ENCODE peak calls at places on chromosomes 5 and 9, in four cellular contexts. W is AG04449, S is WERI-Rb-1, C is pancreas. J is an unnamed sample.

GRCh38 chr5:7927466-7928375 is 58.8 kb downstream of the MTRR start:
- DNase-seq in W (no peak), C (peak), S (peak), J (peak)

GRCh38 chr9:86330186-86330585 is 24.0 kb downstream of the TUT7 start:
- DNase-seq in S (no peak), W (no peak), C (no peak), J (no peak)

GRCh38 chr5:138110266-138110963 is 26.6 kb downstream of the WNT8A start:
- DNase-seq in W (no peak), C (no peak), S (no peak), J (no peak)

GRCh38 chr5:80672140-80672736 is 17.5 kb upstream of the DHFR start:
- DNase-seq in W (no peak), S (peak), C (peak), J (peak)

GRCh38 chr9:90099262-90099982 is 494.6 kb downstream of the GADD45G start:
- DNase-seq in C (no peak), S (peak), W (no peak), J (peak)

GRCh38 chr5:12623408-12623807 is 719.2 kb upstream of the CTNND2 start:
- DNase-seq in C (no peak), W (no peak), S (no peak), J (peak)

GRCh38 chr9:121278535-121279169 is 10.7 kb downstream of the GSN start:
- DNase-seq in C (no peak), W (peak), S (peak), J (peak)

GRCh38 chr9:8030095-8030494 is 230.5 kb upstream of the DMAC1 start:
- DNase-seq in W (no peak), S (no peak), C (no peak), J (no peak)

GRCh38 chr9:124041817-124042116 is 30.2 kb downstream of the LHX2 start:
- DNase-seq in W (no peak), C (no peak), S (no peak), J (no peak)

GRCh38 chr9:137461663-137462395 is 2.7 kb upstream of the NSMF start:
- DNase-seq in C (peak), W (no peak), S (no peak), J (peak)

GRCh38 chr9:24698864-24699518 is 153.3 kb upstream of the IZUMO3 start:
- DNase-seq in S (no peak), W (no peak), C (no peak), J (no peak)
- TF ChIP-seq CTCF in S (no peak), W (no peak), C (no peak), J (no peak)

DNA sequence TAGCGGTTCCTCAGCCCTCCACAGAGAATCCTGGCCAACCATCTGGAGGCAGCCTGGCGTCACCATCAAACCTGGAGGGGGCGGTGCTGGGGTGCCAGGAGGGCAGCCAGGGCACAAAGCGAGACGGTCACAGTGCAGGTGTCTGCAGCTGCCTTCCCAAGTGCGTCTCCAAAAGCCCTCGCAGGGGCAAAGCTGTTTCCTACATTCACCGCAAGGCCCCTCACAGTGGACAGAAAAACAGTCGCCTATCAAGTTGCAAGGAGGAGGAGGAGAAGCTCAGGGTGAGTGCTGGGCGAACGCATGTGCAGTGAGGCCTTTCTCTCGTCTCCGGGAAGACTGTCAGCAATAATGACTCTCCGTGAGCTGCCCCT is 18.0 kb upstream of the LHX3 start:
- DNase-seq in S (no peak), W (no peak), C (no peak), J (no peak)
- H3K4me3 ChIP-seq in S (no peak), W (no peak), C (no peak), J (no peak)

GRCh38 chr9:33304367-33304766 is 14.1 kb downstream of the NFX1 start:
- DNase-seq in S (no peak), W (no peak), C (no peak), J (no peak)

GRCh38 chr9:33297455-33297854 is 7.1 kb downstream of the NFX1 start:
- DNase-seq in S (no peak), W (no peak), C (peak), J (no peak)

GRCh38 chr9:33306037-33306436 is 15.7 kb downstream of the NFX1 start:
- DNase-seq in S (no peak), C (no peak), W (no peak), J (no peak)

GRCh38 chr9:33295571-33295970 is 5.3 kb downstream of the NFX1 start:
- DNase-seq in C (no peak), S (no peak), W (no peak), J (no peak)

DNA sequence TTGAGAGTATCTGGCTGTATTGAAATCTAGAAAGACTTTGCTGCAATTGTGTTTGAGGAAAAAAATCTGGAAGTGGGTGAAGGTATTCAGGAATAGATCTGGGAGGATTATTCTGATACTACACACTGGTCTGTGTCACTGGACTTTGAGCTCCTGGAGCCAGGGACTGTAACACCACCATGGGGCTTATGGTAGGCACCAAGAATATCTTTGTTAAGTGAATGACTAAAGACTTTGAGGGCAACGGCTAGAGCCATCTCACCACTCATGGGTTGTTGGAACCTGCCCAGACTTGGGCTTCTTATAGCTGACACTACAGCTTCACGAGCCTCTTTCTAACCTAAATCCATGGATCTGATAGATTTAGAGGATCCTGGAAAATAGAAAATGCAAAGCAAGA is 10.2 kb downstream of the NFX1 start:
- DNase-seq in W (no peak), C (no peak), S (no peak), J (no peak)
- TF ChIP-seq CTCF in W (no peak), C (no peak), S (no peak), J (no peak)

GRCh38 chr9:126611592-126612328 is 2.0 kb upstream of the LMX1B start:
- DNase-seq in S (peak), W (no peak), C (peak), J (peak)
- H3K4me3 ChIP-seq in S (peak), W (no peak), C (no peak), J (no peak)

GRCh38 chr5:131114754-131115153 is 50.3 kb downstream of the HINT1 start:
- DNase-seq in S (no peak), C (no peak), W (no peak), J (no peak)

GRCh38 chr5:131112424-131112823 is 52.6 kb downstream of the HINT1 start:
- DNase-seq in C (no peak), W (no peak), S (no peak), J (no peak)

GRCh38 chr5:131109540-131110255 is 55.4 kb downstream of the HINT1 start:
- DNase-seq in W (peak), C (no peak), S (peak), J (peak)

GRCh38 chr5:131107128-131107527 is 57.9 kb downstream of the HINT1 start:
- DNase-seq in C (no peak), W (no peak), S (no peak), J (no peak)

GRCh38 chr5:131110256-131110594 is 54.8 kb downstream of the HINT1 start:
- DNase-seq in C (no peak), S (no peak), W (no peak), J (no peak)
- TF ChIP-seq CTCF in C (no peak), S (no peak), W (no peak), J (no peak)

GRCh38 chr5:61626639-61627282 is 294.7 kb downstream of the ZSWIM6 start:
- DNase-seq in C (no peak), W (no peak), S (no peak), J (no peak)
- H3K4me3 ChIP-seq in C (no peak), W (no peak), S (no peak), J (no peak)

GRCh38 chr5:90193185-90193822 is 216.3 kb downstream of the CETN3 start:
- DNase-seq in W (no peak), S (no peak), C (peak), J (no peak)
- TF ChIP-seq CTCF in W (no peak), S (no peak), C (no peak), J (no peak)

GRCh38 chr9:114099523-114100270 is 605 bp upstream of the KIF12 start:
- DNase-seq in C (no peak), S (peak), W (no peak), J (no peak)
- H3K4me3 ChIP-seq in C (no peak), S (peak), W (no peak), J (no peak)

GRCh38 chr5:61915646-61916045 is 390.4 kb upstream of the KIF2A start:
- DNase-seq in S (no peak), C (no peak), W (no peak), J (no peak)
- TF ChIP-seq CTCF in S (no peak), C (no peak), W (no peak), J (no peak)